ENCODE peak calls at places on chromosomes 6 and 20, in four cellular contexts. V is retina, Q is Right ventricle myocardium inferior, B is sigmoid colon. D is an unnamed sample.

GRCh38 chr20:38806855-38807655 is 1.6 kb downstream of the PPP1R16B start:
- DNase-seq in B (no peak), V (peak; percentile 77), Q (no peak), D (no peak)

GRCh38 chr20:46144626-46145025 is 26.5 kb downstream of the CD40 start:
- DNase-seq in Q (no peak), B (no peak), V (no peak), D (peak; percentile 8)

GRCh38 chr6:32190946-32191677 is 1.1 kb upstream of the PBX2 start:
- DNase-seq in Q (no peak), B (no peak), V (no peak), D (no peak)

GRCh38 chr20:60921021-60921622 is 330.9 kb upstream of the CDH4 start:
- DNase-seq in V (peak; percentile 40), Q (no peak), B (no peak), D (peak; percentile 69)

GRCh38 chr6:137313928-137314855 is 95.0 kb upstream of the IFNGR1 start:
- DNase-seq in Q (peak; percentile 87), B (peak; percentile 83), V (peak; percentile 43), D (peak; percentile 83)

GRCh38 chr20:555933-556332 is 12.3 kb upstream of the CSNK2A1 start:
- DNase-seq in Q (no peak), B (no peak), V (no peak), D (no peak)

GRCh38 chr6:152380993-152381898 is 255.9 kb downstream of the SYNE1 start:
- DNase-seq in B (peak; percentile 95), V (peak; percentile 70), Q (peak; percentile 83), D (peak; percentile 84)

GRCh38 chr20:34549291-34549928 is 9.1 kb upstream of the MAP1LC3A start:
- DNase-seq in Q (no peak), B (no peak), V (no peak), D (peak; percentile 4)

GRCh38 chr20:62577447-62577846 is 64.9 kb upstream of the SLCO4A1 start:
- DNase-seq in B (no peak), Q (peak; percentile 63), V (no peak), D (no peak)

GRCh38 chr6:38909020-38909730 is 139.4 kb upstream of the GLP1R start:
- DNase-seq in V (no peak), Q (no peak), B (no peak), D (no peak)

GRCh38 chr20:2610941-2611720 is 41.3 kb upstream of the NOP56 start:
- DNase-seq in B (no peak), Q (no peak), V (no peak), D (no peak)

GRCh38 chr6:41663558-41663957 is 25.3 kb downstream of the MDFI start:
- DNase-seq in Q (no peak), V (no peak), B (no peak), D (peak; percentile 16)

GRCh38 chr6:42239736-42240375 is 22.2 kb upstream of the MRPS10 start:
- DNase-seq in V (no peak), Q (no peak), B (no peak), D (no peak)

GRCh38 chr6:125995972-125996580 is 9.7 kb downstream of the TRMT11 start:
- DNase-seq in Q (peak; percentile 75), V (peak; percentile 56), B (peak; percentile 76), D (peak; percentile 58)

GRCh38 chr20:12535316-12535715 is 473.5 kb upstream of the SPTLC3 start:
- DNase-seq in B (no peak), Q (no peak), V (no peak), D (no peak)

GRCh38 chr20:32237419-32237818 is 29.7 kb downstream of the POFUT1 start:
- DNase-seq in Q (no peak), V (no peak), B (no peak), D (no peak)

GRCh38 chr6:56595490-56596122 is 47.1 kb downstream of the DST start:
- DNase-seq in Q (no peak), V (peak; percentile 49), B (no peak), D (no peak)

GRCh38 chr6:113627480-113627879 is 229.7 kb upstream of the MARCKS start:
- DNase-seq in Q (no peak), B (no peak), V (no peak), D (no peak)

GRCh38 chr6:156599977-156600647 is 177.1 kb upstream of the ARID1B start:
- DNase-seq in B (peak; percentile 87), V (peak; percentile 25), Q (no peak), D (no peak)

GRCh38 chr20:13659288-13659687 is 20.6 kb upstream of the TASP1 start:
- DNase-seq in Q (no peak), B (no peak), V (no peak), D (no peak)

GRCh38 chr6:164085552-164086325 is 671.2 kb downstream of the QKI start:
- DNase-seq in V (peak; percentile 45), B (peak; percentile 84), Q (peak; percentile 93), D (peak; percentile 92)

GRCh38 chr6:49556429-49556837 is 6.0 kb downstream of the C6orf141 start:
- DNase-seq in Q (no peak), B (no peak), V (no peak), D (no peak)

GRCh38 chr6:27547157-27548075 is 74.5 kb upstream of the ZNF184 start:
- DNase-seq in V (no peak), Q (no peak), B (no peak), D (no peak)

GRCh38 chr20:45506927-45507820 is 8.2 kb downstream of the SPINT3 start:
- DNase-seq in Q (no peak), B (no peak), V (no peak), D (no peak)

GRCh38 chr6:95658896-95659295 is 81.6 kb downstream of the MANEA start:
- DNase-seq in Q (no peak), V (no peak), B (no peak), D (no peak)

GRCh38 chr6:3356056-3356823 is 97.5 kb downstream of the PSMG4 start:
- DNase-seq in Q (no peak), V (peak; percentile 80), B (peak; percentile 91), D (peak; percentile 73)

GRCh38 chr6:108502826-108503225 is 57.9 kb upstream of the FOXO3 start:
- DNase-seq in B (no peak), Q (no peak), V (no peak), D (no peak)

GRCh38 chr6:42394881-42395620 is 56.7 kb downstream of the TRERF1 start:
- DNase-seq in V (no peak), B (no peak), Q (no peak), D (no peak)

GRCh38 chr20:45346851-45347250 is 1.4 kb downstream of the SDC4 start:
- DNase-seq in B (no peak), Q (no peak), V (no peak), D (no peak)

GRCh38 chr6:165820934-165821333 is 157.9 kb upstream of the PDE10A start:
- DNase-seq in V (no peak), Q (no peak), B (no peak), D (no peak)

GRCh38 chr6:57313711-57314471 is 3.5 kb upstream of the PRIM2 start:
- DNase-seq in V (no peak), B (peak; percentile 91), Q (no peak), D (no peak)

GRCh38 chr20:48709292-48709691 is 118.5 kb downstream of the PREX1 start:
- DNase-seq in B (peak; percentile 41), Q (no peak), V (no peak), D (no peak)

GRCh38 chr6:31771992-31772358 is 5.2 kb downstream of the VWA7 start:
- DNase-seq in Q (no peak), B (no peak), V (no peak), D (no peak)

GRCh38 chr6:11202513-11203305 is 29.8 kb downstream of the NEDD9 start:
- DNase-seq in Q (no peak), B (no peak), V (peak; percentile 66), D (no peak)

GRCh38 chr6:46772754-46773153 is 20.4 kb upstream of the MEP1A start:
- DNase-seq in B (no peak), V (no peak), Q (no peak), D (peak; percentile 46)

GRCh38 chr6:37209461-37210205 is 39.7 kb downstream of the PIM1 start:
- DNase-seq in V (no peak), Q (no peak), B (no peak), D (no peak)

GRCh38 chr20:64077094-64077493 is 2.2 kb downstream of the RGS19 start:
- DNase-seq in B (no peak), V (no peak), Q (peak; percentile 83), D (peak; percentile 71)

GRCh38 chr20:478010-478948 is 15.9 kb upstream of the TBC1D20 start:
- DNase-seq in B (no peak), V (no peak), Q (no peak), D (no peak)